ENCODE peak calls at places on chromosomes 4 and X, in six cellular contexts. H, J, K, V, Z and B are unnamed samples. For H3K27me3, the result is how much of the 10 kb centered on the place peaks cover.

GRCh38 chrX:121000589-121000988 is 15.0 kb upstream of the CT47A1 start:
- DNase-seq in V (no peak), Z (no peak), H (peak), K (no peak), J (no peak), B (no peak)

GRCh38 chrX:10531927-10532326 is 88.5 kb downstream of the MID1 start:
- DNase-seq in K (no peak), Z (no peak), H (no peak), V (no peak), J (no peak), B (no peak)

GRCh38 chr4:61400446-61400845 is 200.3 kb downstream of the ADGRL3 start:
- DNase-seq in K (no peak), H (no peak), Z (no peak), J (no peak), V (no peak), B (no peak)

GRCh38 chr4:123345132-123345923 is 51.3 kb upstream of the SPRY1 start:
- DNase-seq in H (no peak), K (no peak), V (no peak), J (no peak), Z (no peak), B (no peak)

GRCh38 chr4:155973639-155974475 is 20.2 kb upstream of the CTSO start:
- DNase-seq in K (no peak), Z (no peak), H (no peak), J (no peak), V (no peak), B (no peak)

GRCh38 chrX:38138157-38138556 is 82.5 kb downstream of the SRPX start:
- DNase-seq in H (no peak), J (no peak), K (no peak), Z (no peak), V (no peak), B (no peak)

GRCh38 chr4:112378858-112379257 is 81.7 kb downstream of the ALPK1 start:
- DNase-seq in Z (no peak), K (no peak), H (no peak), V (no peak), J (no peak), B (no peak)

GRCh38 chr4:82715731-82716617 is 82.6 kb downstream of the SCD5 start:
- DNase-seq in J (no peak), K (no peak), V (no peak), Z (no peak), H (peak), B (no peak)

GRCh38 chr4:56200275-56200674 is 187.0 kb downstream of the AASDH start:
- DNase-seq in K (no peak), H (no peak), Z (no peak), J (no peak), V (no peak), B (no peak)

GRCh38 chr4:186201535-186202230 is 10.3 kb downstream of the CYP4V2 start:
- DNase-seq in Z (no peak), V (no peak), K (peak), H (no peak), J (no peak), B (peak)

GRCh38 chr4:83011779-83012630 is 1.4 kb upstream of the LIN54 start:
- DNase-seq in V (no peak), Z (peak), H (peak), K (no peak), J (no peak), B (no peak)

GRCh38 chrX:112844250-112844649 is 3.6 kb upstream of the AMOT start:
- DNase-seq in V (no peak), K (no peak), H (peak), J (no peak), Z (no peak), B (no peak)

GRCh38 chr4:86942185-86942666 is 7.4 kb downstream of the AFF1 start:
- DNase-seq in J (no peak), K (no peak), Z (no peak), V (no peak), H (peak), B (no peak)

GRCh38 chr4:130591091-130591490 is 1495.1 kb downstream of the C4orf33 start:
- DNase-seq in H (no peak), Z (no peak), J (no peak), K (no peak), V (no peak), B (no peak)

GRCh38 chrX:115649461-115650063 is 88.6 kb downstream of the PLS3 start:
- DNase-seq in K (no peak), J (no peak), Z (no peak), H (peak), V (no peak), B (no peak)

GRCh38 chr4:109040441-109040840 is 262.0 kb downstream of the COL25A1 start:
- DNase-seq in H (no peak), Z (no peak), V (no peak), J (no peak), K (no peak), B (no peak)

GRCh38 chr4:72489267-72489666 is 79.8 kb downstream of the ADAMTS3 start:
- DNase-seq in K (no peak), V (no peak), J (no peak), H (no peak), Z (no peak), B (no peak)

GRCh38 chr4:107780665-107781064 is 44.1 kb upstream of the SGMS2 start:
- DNase-seq in K (no peak), J (no peak), Z (no peak), H (no peak), V (no peak), B (no peak)

GRCh38 chrX:66676990-66677389 is 38.1 kb upstream of the EDA2R start:
- DNase-seq in Z (no peak), J (peak), K (no peak), H (no peak), V (no peak), B (no peak)

GRCh38 chrX:2690856-2691542 is at the start of gene CD99:
- DNase-seq in Z (peak), K (peak), V (peak), J (peak), H (peak), B (peak)

GRCh38 chrX:17377047-17377692 is 2.2 kb downstream of the NHS start:
- DNase-seq in H (peak), Z (no peak), J (no peak), K (no peak), V (no peak), B (no peak)

GRCh38 chrX:116749943-116750342 is 287.2 kb upstream of the CT83 start:
- DNase-seq in Z (no peak), J (no peak), V (no peak), H (peak), K (no peak), B (no peak)

GRCh38 chrX:19867411-19867732 is 20.0 kb downstream of the SH3KBP1 start:
- DNase-seq in K (no peak), J (no peak), Z (no peak), V (no peak), H (no peak), B (no peak)

GRCh38 chr4:157587681-157588423 is 367.3 kb downstream of the GRIA2 start:
- DNase-seq in H (no peak), K (no peak), J (no peak), Z (no peak), V (no peak), B (no peak)

GRCh38 chrX:35919536-35920309 is at the start of gene CFAP47:
- DNase-seq in K (no peak), Z (no peak), J (no peak), V (no peak), H (no peak), B (no peak)

GRCh38 chrX:71632923-71633657 is 14.8 kb upstream of the CXCR3 start:
- DNase-seq in V (no peak), H (no peak), K (no peak), Z (no peak), J (no peak), B (no peak)
- H3K27me3 ChIP-seq in V (under half), H (under half), K (under half), Z (under half), J (under half), B (under half)

DNA sequence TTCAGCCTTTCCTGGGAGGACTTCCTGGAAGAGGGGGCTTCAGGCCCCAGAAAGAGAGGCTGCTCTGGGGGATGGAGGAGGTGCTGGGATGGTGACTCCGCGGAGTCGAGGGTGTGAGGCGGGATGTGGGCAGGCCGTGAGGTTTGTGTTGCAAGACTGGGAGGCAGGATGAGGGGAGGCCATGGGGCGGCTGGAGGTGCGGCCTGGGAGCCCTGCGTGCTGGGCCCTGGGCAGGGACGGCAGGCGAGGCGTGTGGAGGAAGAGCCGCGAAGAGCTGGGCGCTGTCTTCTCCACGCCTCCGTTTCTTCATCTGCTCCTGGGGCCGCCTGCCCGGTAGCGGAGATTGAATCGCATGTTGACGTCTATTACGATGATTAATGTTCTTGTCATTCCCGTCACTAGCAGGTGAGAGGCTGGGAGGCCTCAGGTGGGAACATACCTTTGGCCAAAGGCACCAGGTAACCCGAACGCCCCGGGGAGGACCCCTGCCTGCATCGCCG is 854 bp upstream of the FGFRL1 start:
- DNase-seq in K (peak), V (peak), H (peak), J (peak), Z (no peak), B (peak)
- H3K27me3 ChIP-seq in K (under half), V (under half), H (under half), J (under half), Z (under half), B (under half)

DNA sequence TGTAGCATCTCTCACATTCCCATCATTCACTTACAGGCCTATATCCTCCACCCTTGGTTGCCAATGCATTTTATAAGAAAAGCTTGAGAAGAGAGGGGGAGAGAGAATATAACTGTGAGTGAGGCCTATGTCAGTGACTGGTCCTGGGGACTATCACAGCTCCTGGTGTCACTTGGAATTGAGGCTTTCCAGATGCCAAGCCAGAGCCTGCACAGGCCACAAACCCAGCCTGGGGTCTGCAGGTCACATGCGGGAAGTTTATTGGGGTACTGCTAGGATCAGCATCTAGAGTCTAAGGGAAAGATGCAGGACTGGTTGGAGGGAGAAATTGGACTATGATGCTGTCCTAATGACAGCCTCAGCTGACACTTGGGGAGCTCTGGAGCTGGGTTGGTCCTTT is 47.6 kb downstream of the RTL5 start:
- DNase-seq in H (no peak), K (no peak), Z (no peak), V (no peak), J (no peak), B (no peak)
- H3K27me3 ChIP-seq in H (under half), K (under half), Z (under half), V (under half), J (under half), B (under half)

GRCh38 chr4:4853371-4853823 is 6.1 kb upstream of the MSX1 start:
- DNase-seq in V (no peak), K (no peak), J (no peak), Z (no peak), H (no peak), B (no peak)

GRCh38 chr4:4853921-4854648 is 5.4 kb upstream of the MSX1 start:
- DNase-seq in Z (no peak), K (no peak), H (no peak), V (no peak), J (no peak), B (no peak)

GRCh38 chr4:4855293-4856070 is 4.0 kb upstream of the MSX1 start:
- DNase-seq in Z (no peak), H (no peak), K (no peak), V (no peak), J (no peak), B (no peak)

GRCh38 chr4:4856071-4857000 is 3.1 kb upstream of the MSX1 start:
- DNase-seq in V (no peak), H (no peak), Z (no peak), K (no peak), J (no peak), B (no peak)

DNA sequence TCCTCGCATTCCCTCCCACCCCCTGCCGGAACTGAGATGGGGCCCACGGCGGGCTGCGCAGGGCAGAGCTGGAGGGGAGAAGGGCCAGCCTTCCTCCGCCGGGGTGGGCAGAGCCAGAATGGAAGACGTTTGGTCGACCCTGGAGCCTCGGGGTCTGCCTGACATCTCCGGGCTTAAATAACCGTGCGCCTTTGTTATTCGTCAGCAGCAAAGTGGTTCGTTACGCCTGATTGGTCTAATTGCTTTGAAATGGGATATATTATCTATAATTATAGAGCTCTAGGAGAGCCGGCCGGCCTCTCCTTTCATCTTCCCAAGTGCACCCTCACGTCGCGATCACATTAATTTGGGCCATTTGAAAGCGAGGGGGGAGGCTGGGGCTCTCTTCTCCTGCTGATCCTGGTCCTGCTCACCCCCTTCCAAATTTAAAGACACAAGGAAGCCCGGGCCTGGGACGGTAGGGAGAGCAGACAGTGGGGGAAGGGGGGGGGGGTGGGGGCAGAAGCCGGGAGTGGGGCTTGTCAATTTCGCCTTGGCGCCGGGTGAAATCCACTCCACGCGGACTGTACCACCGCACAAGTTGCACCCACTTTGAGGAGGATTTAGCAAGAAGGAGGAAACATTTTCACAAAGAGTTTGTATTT is 4.7 kb upstream of the MSX1 start:
- DNase-seq in V (no peak), K (no peak), Z (no peak), J (no peak), H (no peak), B (no peak)
- H3K27me3 ChIP-seq in V (under half), K (under half), Z (half or more), J (half or more), H (under half), B (half or more)

DNA sequence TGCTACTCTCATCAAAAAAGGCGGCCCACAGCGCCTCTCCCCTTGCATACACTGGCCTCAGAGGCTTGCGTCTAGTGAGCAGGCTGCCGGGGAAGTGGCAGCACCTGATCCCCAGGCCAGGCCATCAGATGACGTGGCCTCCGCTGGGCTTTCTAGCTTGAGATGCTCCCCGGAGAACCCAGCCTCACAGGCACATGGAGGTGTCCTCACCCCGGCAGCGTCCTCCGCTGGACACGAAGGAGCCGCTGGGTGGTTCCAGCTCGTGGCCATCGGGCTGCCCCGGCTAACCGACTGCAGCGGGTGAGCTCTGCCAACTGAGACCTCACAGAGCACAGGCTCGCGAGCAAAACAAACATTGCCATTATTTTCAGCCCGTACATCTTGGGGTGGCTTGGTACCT is 12.7 kb downstream of the IRAK1 start:
- DNase-seq in V (no peak), J (no peak), K (no peak), H (no peak), Z (no peak), B (no peak)
- H3K27me3 ChIP-seq in V (under half), J (under half), K (under half), H (under half), Z (under half), B (under half)

GRCh38 chrX:131067846-131068745 is 9.9 kb downstream of the ARHGAP36 start:
- DNase-seq in K (no peak), J (no peak), V (no peak), Z (no peak), H (no peak), B (no peak)

GRCh38 chrX:131066237-131066636 is 8.1 kb downstream of the ARHGAP36 start:
- DNase-seq in K (no peak), Z (no peak), J (no peak), V (no peak), H (no peak), B (no peak)

GRCh38 chrX:131072871-131073571 is 14.9 kb downstream of the ARHGAP36 start:
- DNase-seq in Z (no peak), H (no peak), J (no peak), V (no peak), K (no peak), B (no peak)

GRCh38 chrX:131067216-131067615 is 9.1 kb downstream of the ARHGAP36 start:
- DNase-seq in J (no peak), V (no peak), Z (no peak), K (no peak), H (no peak), B (no peak)

GRCh38 chrX:131068945-131069719 is 11.0 kb downstream of the ARHGAP36 start:
- DNase-seq in Z (peak), J (no peak), H (no peak), K (no peak), V (no peak), B (no peak)
- H3K27me3 ChIP-seq in Z (under half), J (under half), H (under half), K (under half), V (under half), B (half or more)

GRCh38 chr4:41796545-41797210 is 48.2 kb upstream of the PHOX2B start:
- DNase-seq in J (no peak), V (no peak), H (no peak), Z (no peak), K (no peak), B (no peak)

GRCh38 chr4:41806807-41807206 is 58.3 kb upstream of the PHOX2B start:
- DNase-seq in J (no peak), V (no peak), H (no peak), Z (no peak), K (no peak), B (no peak)

GRCh38 chr4:41797260-41797659 is 48.7 kb upstream of the PHOX2B start:
- DNase-seq in K (no peak), H (no peak), Z (no peak), J (no peak), V (no peak), B (no peak)

GRCh38 chr4:41799126-41799525 is 50.6 kb upstream of the PHOX2B start:
- DNase-seq in J (no peak), H (no peak), V (no peak), Z (no peak), K (no peak), B (no peak)

DNA sequence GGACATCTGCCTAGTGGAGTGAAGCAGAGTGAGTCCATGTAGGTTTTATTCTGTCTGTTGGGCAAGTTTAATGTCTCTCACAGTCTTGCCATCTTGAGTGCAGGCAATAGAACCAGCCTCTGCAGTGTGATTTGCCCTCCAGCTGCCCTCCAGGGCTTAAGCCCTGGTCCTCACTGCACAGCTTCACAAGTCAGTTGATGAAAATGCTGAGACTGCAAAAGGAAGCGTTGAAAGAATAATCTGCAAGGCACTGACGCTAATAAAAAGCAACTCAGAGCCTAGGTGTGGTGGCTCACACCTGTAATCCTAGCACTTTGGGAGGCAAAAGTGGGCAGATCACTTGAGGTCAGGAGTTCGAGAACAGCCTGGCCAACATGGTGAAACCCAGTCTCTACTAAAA is 54.1 kb upstream of the PHOX2B start:
- DNase-seq in J (no peak), Z (no peak), H (no peak), K (no peak), V (no peak), B (no peak)
- H3K27me3 ChIP-seq in J (under half), Z (under half), H (half or more), K (under half), V (under half), B (under half)